ENCODE peak calls at places on chromosomes 6 and 20, in six cellular contexts. One of them, this sample, is unnamed. For H3K4me1, the result is how much of the 10 kb centered on the place peaks cover.

GRCh38 chr6:36445651-36446050 is 2.9 kb downstream of the KCTD20 start:
- DNase-seq in Karpas-422: no peak
- DNase-seq in adrenal gland: no peak
- DNase-seq in esophagus muscularis mucosa: no peak
- DNase-seq in trophoblast cell: no peak
- DNase-seq in CD8-positive, alpha-beta memory T cell: no peak
- DNase-seq in this sample: no peak

GRCh38 chr6:46452312-46452917 is 38.8 kb downstream of the RCAN2 start:
- DNase-seq in Karpas-422: no peak
- DNase-seq in adrenal gland: no peak
- DNase-seq in esophagus muscularis mucosa: no peak
- DNase-seq in trophoblast cell: no peak
- DNase-seq in CD8-positive, alpha-beta memory T cell: no peak
- DNase-seq in this sample: no peak

GRCh38 chr6:110665600-110665999 is 149.7 kb downstream of the CDK19 start:
- DNase-seq in Karpas-422: no peak
- DNase-seq in adrenal gland: no peak
- DNase-seq in esophagus muscularis mucosa: no peak
- DNase-seq in trophoblast cell: no peak
- DNase-seq in CD8-positive, alpha-beta memory T cell: no peak
- DNase-seq in this sample: no peak

GRCh38 chr20:36632487-36633284 is 13.3 kb downstream of the SLA2 start:
- DNase-seq in Karpas-422: no peak
- DNase-seq in adrenal gland: no peak
- DNase-seq in esophagus muscularis mucosa: no peak
- DNase-seq in trophoblast cell: no peak
- DNase-seq in CD8-positive, alpha-beta memory T cell: no peak
- DNase-seq in this sample: no peak

GRCh38 chr20:44183282-44183681 is 3.7 kb downstream of the JPH2 start:
- DNase-seq in Karpas-422: no peak
- DNase-seq in adrenal gland: no peak
- DNase-seq in esophagus muscularis mucosa: no peak
- DNase-seq in trophoblast cell: no peak
- DNase-seq in CD8-positive, alpha-beta memory T cell: no peak
- DNase-seq in this sample: no peak

GRCh38 chr6:44028767-44029166 is 98.5 kb downstream of the MRPL14 start:
- DNase-seq in Karpas-422: no peak
- DNase-seq in adrenal gland: no peak
- DNase-seq in esophagus muscularis mucosa: no peak
- DNase-seq in trophoblast cell: no peak
- DNase-seq in CD8-positive, alpha-beta memory T cell: no peak
- DNase-seq in this sample: no peak

GRCh38 chr6:106620931-106621672 is 8.2 kb downstream of the RTN4IP1 start:
- DNase-seq in Karpas-422: no peak
- DNase-seq in adrenal gland: no peak
- DNase-seq in esophagus muscularis mucosa: no peak
- DNase-seq in trophoblast cell: no peak
- DNase-seq in CD8-positive, alpha-beta memory T cell: no peak
- DNase-seq in this sample: no peak

GRCh38 chr6:154653853-154654252 is 79.4 kb upstream of the SCAF8 start:
- DNase-seq in Karpas-422: no peak
- DNase-seq in adrenal gland: peak
- DNase-seq in esophagus muscularis mucosa: no peak
- DNase-seq in trophoblast cell: peak
- DNase-seq in CD8-positive, alpha-beta memory T cell: no peak
- DNase-seq in this sample: peak

GRCh38 chr6:11392778-11393507 is 144.6 kb upstream of the TMEM170B start:
- DNase-seq in Karpas-422: no peak
- DNase-seq in adrenal gland: peak
- DNase-seq in esophagus muscularis mucosa: no peak
- DNase-seq in trophoblast cell: peak
- DNase-seq in CD8-positive, alpha-beta memory T cell: no peak
- DNase-seq in this sample: no peak

GRCh38 chr6:16760536-16761468 is at the start of gene ATXN1:
- DNase-seq in Karpas-422: peak
- DNase-seq in adrenal gland: peak
- DNase-seq in esophagus muscularis mucosa: no peak
- DNase-seq in trophoblast cell: peak
- DNase-seq in CD8-positive, alpha-beta memory T cell: peak
- DNase-seq in this sample: peak

GRCh38 chr6:158069800-158070195 is 88.1 kb downstream of the SYNJ2 start:
- DNase-seq in Karpas-422: no peak
- DNase-seq in adrenal gland: no peak
- DNase-seq in esophagus muscularis mucosa: no peak
- DNase-seq in trophoblast cell: no peak
- DNase-seq in CD8-positive, alpha-beta memory T cell: no peak
- DNase-seq in this sample: peak

GRCh38 chr6:155313602-155314091 is 637 bp downstream of the TFB1M start:
- DNase-seq in Karpas-422: peak
- DNase-seq in adrenal gland: no peak
- DNase-seq in esophagus muscularis mucosa: no peak
- DNase-seq in trophoblast cell: no peak
- DNase-seq in CD8-positive, alpha-beta memory T cell: no peak
- DNase-seq in this sample: no peak

GRCh38 chr6:29653452-29654038 is 3.3 kb upstream of the MOG start:
- DNase-seq in Karpas-422: peak
- DNase-seq in adrenal gland: peak
- DNase-seq in esophagus muscularis mucosa: no peak
- DNase-seq in trophoblast cell: no peak
- DNase-seq in CD8-positive, alpha-beta memory T cell: peak
- DNase-seq in this sample: peak

GRCh38 chr6:153790048-153790447 is 249.0 kb upstream of the OPRM1 start:
- DNase-seq in Karpas-422: no peak
- DNase-seq in adrenal gland: no peak
- DNase-seq in esophagus muscularis mucosa: no peak
- DNase-seq in trophoblast cell: no peak
- DNase-seq in CD8-positive, alpha-beta memory T cell: no peak
- DNase-seq in this sample: peak

GRCh38 chr6:10583509-10583908 is 62.4 kb downstream of the GCNT2 start:
- DNase-seq in Karpas-422: no peak
- DNase-seq in adrenal gland: no peak
- DNase-seq in esophagus muscularis mucosa: no peak
- DNase-seq in trophoblast cell: no peak
- DNase-seq in CD8-positive, alpha-beta memory T cell: no peak
- DNase-seq in this sample: no peak

GRCh38 chr20:50111120-50111828 is 1.7 kb downstream of the UBE2V1 start:
- DNase-seq in Karpas-422: no peak
- DNase-seq in adrenal gland: peak
- DNase-seq in esophagus muscularis mucosa: no peak
- DNase-seq in trophoblast cell: peak
- DNase-seq in CD8-positive, alpha-beta memory T cell: no peak
- DNase-seq in this sample: no peak

GRCh38 chr20:21513881-21514540 is at the start of gene NKX2-2:
- DNase-seq in Karpas-422: no peak
- DNase-seq in adrenal gland: no peak
- DNase-seq in esophagus muscularis mucosa: no peak
- DNase-seq in trophoblast cell: no peak
- DNase-seq in CD8-positive, alpha-beta memory T cell: no peak
- DNase-seq in this sample: peak

GRCh38 chr6:79421001-79421411 is 116.2 kb downstream of the LCA5 start:
- DNase-seq in Karpas-422: no peak
- DNase-seq in adrenal gland: no peak
- DNase-seq in esophagus muscularis mucosa: no peak
- DNase-seq in trophoblast cell: peak
- DNase-seq in CD8-positive, alpha-beta memory T cell: no peak
- DNase-seq in this sample: no peak

GRCh38 chr6:148559848-148560433 is 186.9 kb upstream of the UST start:
- DNase-seq in Karpas-422: peak
- DNase-seq in adrenal gland: peak
- DNase-seq in esophagus muscularis mucosa: peak
- DNase-seq in trophoblast cell: peak
- DNase-seq in CD8-positive, alpha-beta memory T cell: peak
- DNase-seq in this sample: peak

GRCh38 chr6:2782825-2783187 is 17.6 kb downstream of the WRNIP1 start:
- DNase-seq in Karpas-422: no peak
- DNase-seq in adrenal gland: peak
- DNase-seq in esophagus muscularis mucosa: no peak
- DNase-seq in trophoblast cell: no peak
- DNase-seq in CD8-positive, alpha-beta memory T cell: no peak
- DNase-seq in this sample: no peak

GRCh38 chr6:32952817-32953739 is at the start of gene HLA-DMA:
- DNase-seq in Karpas-422: peak
- DNase-seq in adrenal gland: peak
- DNase-seq in esophagus muscularis mucosa: peak
- DNase-seq in trophoblast cell: peak
- DNase-seq in CD8-positive, alpha-beta memory T cell: peak
- DNase-seq in this sample: peak

GRCh38 chr20:16672299-16672698 is 57.5 kb upstream of the SNRPB2 start:
- DNase-seq in Karpas-422: no peak
- DNase-seq in adrenal gland: no peak
- DNase-seq in esophagus muscularis mucosa: no peak
- DNase-seq in trophoblast cell: no peak
- DNase-seq in CD8-positive, alpha-beta memory T cell: no peak
- DNase-seq in this sample: no peak

GRCh38 chr20:37902504-37903313 is at the start of gene VSTM2L:
- DNase-seq in Karpas-422: no peak
- DNase-seq in adrenal gland: peak
- DNase-seq in esophagus muscularis mucosa: no peak
- DNase-seq in trophoblast cell: no peak
- DNase-seq in CD8-positive, alpha-beta memory T cell: no peak
- DNase-seq in this sample: peak

GRCh38 chr20:37904845-37905244 is 1.9 kb downstream of the VSTM2L start:
- DNase-seq in Karpas-422: no peak
- DNase-seq in adrenal gland: no peak
- DNase-seq in esophagus muscularis mucosa: no peak
- DNase-seq in trophoblast cell: no peak
- DNase-seq in CD8-positive, alpha-beta memory T cell: no peak
- DNase-seq in this sample: no peak

GRCh38 chr20:37904008-37904675 is 1.2 kb downstream of the VSTM2L start:
- DNase-seq in Karpas-422: no peak
- DNase-seq in adrenal gland: no peak
- DNase-seq in esophagus muscularis mucosa: no peak
- DNase-seq in trophoblast cell: no peak
- DNase-seq in CD8-positive, alpha-beta memory T cell: no peak
- DNase-seq in this sample: no peak

GRCh38 chr20:37901667-37902503 is 1.0 kb upstream of the VSTM2L start:
- DNase-seq in Karpas-422: peak
- DNase-seq in adrenal gland: peak
- DNase-seq in esophagus muscularis mucosa: no peak
- DNase-seq in trophoblast cell: peak
- DNase-seq in CD8-positive, alpha-beta memory T cell: no peak
- DNase-seq in this sample: no peak

GRCh38 chr20:37903317-37904007 is 535 bp downstream of the VSTM2L start:
- DNase-seq in Karpas-422: no peak
- DNase-seq in adrenal gland: no peak
- DNase-seq in esophagus muscularis mucosa: no peak
- DNase-seq in trophoblast cell: no peak
- DNase-seq in CD8-positive, alpha-beta memory T cell: no peak
- DNase-seq in this sample: no peak
- H3K4me3 ChIP-seq in Karpas-422: no peak
- H3K4me3 ChIP-seq in adrenal gland: peak
- H3K4me3 ChIP-seq in esophagus muscularis mucosa: peak
- H3K4me3 ChIP-seq in trophoblast cell: peak
- H3K4me3 ChIP-seq in CD8-positive, alpha-beta memory T cell: no peak
- H3K4me3 ChIP-seq in this sample: peak

GRCh38 chr6:3906191-3907019 is 57.2 kb downstream of the FAM50B start:
- DNase-seq in Karpas-422: no peak
- DNase-seq in adrenal gland: no peak
- DNase-seq in esophagus muscularis mucosa: no peak
- DNase-seq in trophoblast cell: no peak
- DNase-seq in CD8-positive, alpha-beta memory T cell: no peak
- DNase-seq in this sample: peak
- H3K27ac ChIP-seq in Karpas-422: no peak
- H3K27ac ChIP-seq in adrenal gland: no peak
- H3K27ac ChIP-seq in esophagus muscularis mucosa: no peak
- H3K27ac ChIP-seq in trophoblast cell: no peak
- H3K27ac ChIP-seq in CD8-positive, alpha-beta memory T cell: no peak
- H3K27ac ChIP-seq in this sample: peak

DNA sequence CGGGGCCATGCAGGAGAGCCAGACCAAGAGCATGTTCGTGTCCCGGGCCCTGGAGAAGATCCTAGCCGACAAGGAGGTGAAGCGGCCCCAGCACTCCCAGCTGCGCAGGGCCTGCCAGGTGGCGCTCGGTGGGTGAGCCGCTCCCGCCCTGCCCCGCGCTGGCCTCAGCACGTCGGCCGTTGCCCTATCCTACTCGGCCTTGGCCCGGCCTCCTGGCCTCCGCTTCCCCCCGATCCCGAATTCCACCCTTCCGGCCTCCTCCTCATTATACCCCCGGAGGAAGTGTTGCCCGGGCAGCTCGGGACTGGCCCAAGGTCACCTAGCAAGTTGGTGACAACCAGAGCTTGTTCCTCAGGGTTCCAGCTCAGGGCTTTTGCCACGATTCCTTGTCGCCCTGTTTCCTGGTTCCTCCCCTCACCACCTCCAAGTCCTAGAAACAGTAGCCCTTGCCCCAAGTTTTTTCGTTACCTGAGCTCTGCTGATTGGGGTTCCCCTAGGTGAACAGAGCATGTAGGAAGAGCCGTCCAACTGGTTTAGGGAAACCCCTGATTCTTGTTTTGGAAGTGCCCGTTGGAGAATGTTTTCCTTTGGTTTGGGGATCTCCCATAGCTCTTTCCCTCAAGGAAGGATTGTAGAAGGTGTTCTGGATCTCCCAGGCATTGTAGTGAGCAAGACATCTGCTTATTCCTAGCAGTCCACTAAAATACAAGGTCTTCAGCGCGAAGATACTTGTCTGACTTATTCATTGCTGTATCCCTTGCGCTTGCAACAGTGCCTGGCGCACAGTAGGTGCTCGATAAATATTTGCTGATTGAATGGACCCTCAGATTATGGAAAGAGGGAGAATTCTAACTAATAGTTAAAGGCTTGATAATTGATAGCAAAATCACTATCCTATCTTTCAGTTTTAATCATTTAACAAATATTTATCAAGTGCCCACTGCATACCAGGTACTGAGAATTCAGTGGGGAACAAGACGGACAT is 664 bp downstream of the ARFGEF2 start:
- DNase-seq in Karpas-422: peak
- DNase-seq in adrenal gland: peak
- DNase-seq in esophagus muscularis mucosa: no peak
- DNase-seq in trophoblast cell: peak
- DNase-seq in CD8-positive, alpha-beta memory T cell: no peak
- DNase-seq in this sample: peak
- H3K4me1 ChIP-seq in Karpas-422: under half
- H3K4me1 ChIP-seq in adrenal gland: under half
- H3K4me1 ChIP-seq in esophagus muscularis mucosa: under half
- H3K4me1 ChIP-seq in trophoblast cell: under half
- H3K4me1 ChIP-seq in CD8-positive, alpha-beta memory T cell: under half
- H3K4me1 ChIP-seq in this sample: under half

GRCh38 chr20:1618479-1618878 is 1.3 kb downstream of the SIRPB1 start:
- DNase-seq in Karpas-422: no peak
- DNase-seq in adrenal gland: no peak
- DNase-seq in esophagus muscularis mucosa: no peak
- DNase-seq in trophoblast cell: no peak
- DNase-seq in CD8-positive, alpha-beta memory T cell: no peak
- DNase-seq in this sample: no peak

GRCh38 chr20:1619861-1620444 is at the start of gene SIRPB1:
- DNase-seq in Karpas-422: no peak
- DNase-seq in adrenal gland: peak
- DNase-seq in esophagus muscularis mucosa: peak
- DNase-seq in trophoblast cell: no peak
- DNase-seq in CD8-positive, alpha-beta memory T cell: no peak
- DNase-seq in this sample: peak

GRCh38 chr20:1622450-1622849 is 2.6 kb upstream of the SIRPB1 start:
- DNase-seq in Karpas-422: no peak
- DNase-seq in adrenal gland: no peak
- DNase-seq in esophagus muscularis mucosa: peak
- DNase-seq in trophoblast cell: no peak
- DNase-seq in CD8-positive, alpha-beta memory T cell: no peak
- DNase-seq in this sample: no peak

GRCh38 chr20:1618954-1619550 is 757 bp downstream of the SIRPB1 start:
- DNase-seq in Karpas-422: no peak
- DNase-seq in adrenal gland: no peak
- DNase-seq in esophagus muscularis mucosa: peak
- DNase-seq in trophoblast cell: no peak
- DNase-seq in CD8-positive, alpha-beta memory T cell: no peak
- DNase-seq in this sample: no peak

GRCh38 chr20:1617055-1617454 is 2.8 kb downstream of the SIRPB1 start:
- DNase-seq in Karpas-422: no peak
- DNase-seq in adrenal gland: no peak
- DNase-seq in esophagus muscularis mucosa: no peak
- DNase-seq in trophoblast cell: no peak
- DNase-seq in CD8-positive, alpha-beta memory T cell: no peak
- DNase-seq in this sample: no peak
- H3K4me3 ChIP-seq in Karpas-422: no peak
- H3K4me3 ChIP-seq in adrenal gland: no peak
- H3K4me3 ChIP-seq in esophagus muscularis mucosa: no peak
- H3K4me3 ChIP-seq in trophoblast cell: no peak
- H3K4me3 ChIP-seq in CD8-positive, alpha-beta memory T cell: no peak
- H3K4me3 ChIP-seq in this sample: no peak

This sample was measured in SJSA1.